ENCODE peak calls at places on chromosomes 12 and 14, in six cellular contexts. Y is tibial nerve, H is endothelial cell of umbilical vein, D is astrocyte, K is suprapubic skin, L is testis. J is an unnamed sample.

GRCh38 chr14:105532735-105533141 is 6.4 kb downstream of the TMEM121 start:
- DNase-seq in Y (no peak), L (no peak), K (no peak), D (no peak), H (no peak), J (peak; percentile 8)

GRCh38 chr12:6981152-6982052 is 10.7 kb downstream of the EMG1 start:
- DNase-seq in D (no peak), K (no peak), H (no peak), Y (no peak), L (no peak), J (no peak)

GRCh38 chr12:130929363-130929762 is 24.3 kb upstream of the ADGRD1 start:
- DNase-seq in Y (no peak), K (no peak), L (no peak), D (no peak), H (no peak), J (no peak)

GRCh38 chr12:41604830-41605229 is 416.7 kb downstream of the PDZRN4 start:
- DNase-seq in K (no peak), H (no peak), L (no peak), D (peak; percentile 49), Y (no peak), J (no peak)

GRCh38 chr12:99055294-99055693 is 410.2 kb downstream of the APAF1 start:
- DNase-seq in K (no peak), Y (no peak), H (no peak), L (no peak), D (no peak), J (no peak)

GRCh38 chr14:25050494-25051170 is 685 bp upstream of the STXBP6 start:
- DNase-seq in D (peak; percentile 83), K (no peak), Y (no peak), H (peak; percentile 21), L (no peak), J (peak; percentile 2)

GRCh38 chr12:90280033-90280432 is 571.4 kb upstream of the ATP2B1 start:
- DNase-seq in Y (no peak), L (no peak), K (no peak), H (no peak), D (peak; percentile 10), J (peak; percentile 43)

GRCh38 chr12:28328967-28329366 is 138.7 kb downstream of the CCDC91 start:
- DNase-seq in Y (no peak), H (no peak), K (no peak), D (no peak), L (no peak), J (no peak)

GRCh38 chr12:59491877-59492276 is 104.0 kb upstream of the SLC16A7 start:
- DNase-seq in Y (no peak), D (no peak), K (no peak), H (no peak), L (no peak), J (no peak)

GRCh38 chr12:58413794-58414193 is 472.4 kb downstream of the ATP23 start:
- DNase-seq in K (no peak), H (peak; percentile 82), L (no peak), D (peak; percentile 80), Y (no peak), J (peak; percentile 82)

GRCh38 chr12:118374909-118375308 is 1.4 kb upstream of the SUDS3 start:
- DNase-seq in Y (no peak), D (no peak), L (no peak), K (no peak), H (no peak), J (no peak)

GRCh38 chr12:124078800-124079199 is 105.8 kb downstream of the ZNF664 start:
- DNase-seq in K (no peak), D (no peak), H (no peak), Y (no peak), L (no peak), J (no peak)

GRCh38 chr14:29734732-29735131 is 192.9 kb downstream of the PRKD1 start:
- DNase-seq in D (no peak), K (no peak), H (no peak), Y (no peak), L (no peak), J (no peak)

GRCh38 chr12:108826115-108826806 is 31.1 kb downstream of the SSH1 start:
- DNase-seq in L (peak; percentile 78), K (no peak), Y (peak; percentile 62), D (peak; percentile 98), H (peak; percentile 98), J (peak; percentile 96)

GRCh38 chr12:48910196-48910595 is 15.1 kb downstream of the FKBP11 start:
- DNase-seq in K (no peak), D (no peak), L (no peak), H (no peak), Y (no peak), J (no peak)

GRCh38 chr14:103501921-103502669 is 20.5 kb downstream of the CKB start:
- DNase-seq in D (no peak), H (no peak), K (peak; percentile 29), L (no peak), Y (no peak), J (no peak)

GRCh38 chr12:93819048-93819491 is 141.9 kb downstream of the CRADD start:
- DNase-seq in L (peak; percentile 64), Y (peak; percentile 54), H (no peak), K (no peak), D (peak; percentile 89), J (no peak)

GRCh38 chr14:104886690-104887622 is 21.9 kb downstream of the CEP170B start:
- DNase-seq in Y (no peak), H (no peak), L (no peak), K (no peak), D (no peak), J (no peak)

GRCh38 chr12:46377678-46378077 is 5.1 kb upstream of the SLC38A2 start:
- DNase-seq in L (no peak), D (no peak), Y (no peak), K (no peak), H (no peak), J (peak; percentile 59)

GRCh38 chr14:33026850-33027420 is 88.3 kb downstream of the NPAS3 start:
- DNase-seq in Y (no peak), K (no peak), D (peak; percentile 69), H (no peak), L (no peak), J (no peak)

GRCh38 chr14:22558221-22558913 is 30.7 kb downstream of the DAD1 start:
- DNase-seq in L (peak; percentile 68), H (no peak), D (no peak), K (no peak), Y (no peak), J (no peak)
- TF ChIP-seq CTCF in L (no peak), H (peak; percentile 33), D (no peak), K (no peak), Y (peak; percentile 8), J (peak; percentile 54)

GRCh38 chr12:112800183-112800582 is 8.6 kb downstream of the RPH3A start:
- DNase-seq in H (no peak), Y (no peak), D (no peak), K (no peak), L (no peak), J (no peak)
- H3K27me3 ChIP-seq in H (no peaks in the 10 kb centered on the region), Y (no peaks in the 10 kb centered on the region), D (peaks cover 3% of the 10 kb centered on the region), K (peaks cover 48% of the 10 kb centered on the region), L (no peaks in the 10 kb centered on the region), J (no peaks in the 10 kb centered on the region)

DNA sequence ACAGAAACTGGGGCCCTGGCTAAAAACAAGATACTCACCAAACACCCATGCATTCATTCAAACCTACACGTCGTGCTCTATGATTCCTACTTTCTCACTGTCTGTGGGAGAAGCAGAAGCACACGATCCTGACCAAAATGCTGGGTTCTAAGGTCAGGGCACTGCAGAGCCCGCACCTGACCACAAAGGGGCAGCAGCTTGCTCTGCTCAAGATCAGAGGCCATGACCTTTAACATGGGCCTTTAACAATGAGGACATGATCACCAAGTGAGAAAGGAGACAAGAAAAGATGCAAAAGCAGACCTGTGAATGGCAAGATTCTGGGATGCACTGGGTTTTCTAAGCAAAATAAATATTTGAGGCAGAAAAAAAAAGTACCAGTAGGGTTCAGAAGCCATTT is 40.1 kb upstream of the VPS33A start:
- DNase-seq in K (no peak), H (no peak), Y (no peak), L (no peak), D (no peak), J (no peak)
- TF ChIP-seq CTCF in K (no peak), H (no peak), Y (no peak), L (no peak), D (no peak), J (no peak)

GRCh38 chr12:2495452-2496112 is 299.2 kb upstream of the FKBP4 start:
- DNase-seq in Y (no peak), D (no peak), K (no peak), L (no peak), H (no peak), J (no peak)
- H3K27me3 ChIP-seq in Y (no peaks in the 10 kb centered on the region), D (peaks cover 8% of the 10 kb centered on the region), K (no peaks in the 10 kb centered on the region), L (no peaks in the 10 kb centered on the region), H (no peaks in the 10 kb centered on the region), J (peaks cover 4% of the 10 kb centered on the region)

GRCh38 chr12:132478845-132479244 is 11.1 kb upstream of the FBRSL1 start:
- DNase-seq in L (no peak), K (no peak), Y (no peak), D (no peak), H (no peak), J (no peak)
- TF ChIP-seq CTCF in L (no peak), K (no peak), Y (no peak), D (no peak), H (no peak), J (peak; percentile 45)

DNA sequence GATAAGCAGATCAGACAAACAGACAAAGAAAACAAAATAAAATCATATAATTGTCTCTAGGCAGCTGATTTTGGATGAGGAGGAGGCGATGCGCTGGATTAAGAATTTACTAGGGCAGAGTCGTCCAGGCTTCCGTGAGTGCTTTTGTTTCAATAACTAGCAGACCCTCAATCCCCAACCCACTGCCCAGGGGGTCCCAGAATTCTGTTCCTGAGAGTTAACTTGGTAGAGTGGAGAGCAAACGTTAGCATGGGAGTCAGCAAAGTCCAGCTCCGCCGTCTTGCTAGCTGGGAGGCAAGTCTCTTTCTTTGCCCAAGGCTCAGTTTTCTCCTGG is 95.5 kb upstream of the TBX5 start:
- DNase-seq in K (no peak), L (no peak), H (no peak), Y (no peak), D (no peak), J (no peak)
- H3K27me3 ChIP-seq in K (peaks cover 78% of the 10 kb centered on the region), L (no peaks in the 10 kb centered on the region), H (no peaks in the 10 kb centered on the region), Y (no peaks in the 10 kb centered on the region), D (peaks cover 7% of the 10 kb centered on the region), J (no peaks in the 10 kb centered on the region)

GRCh38 chr12:39145175-39145999 is 240.0 kb upstream of the CPNE8 start:
- DNase-seq in L (peak; percentile 46), Y (peak; percentile 16), K (no peak), D (no peak), H (no peak), J (no peak)
- TF ChIP-seq CTCF in L (peak; percentile 41), Y (peak; percentile 75), K (no peak), D (peak; percentile 31), H (no peak), J (peak; percentile 63)

GRCh38 chr12:50711018-50711527 is 52.8 kb upstream of the ATF1 start:
- DNase-seq in Y (no peak), H (no peak), K (no peak), D (no peak), L (no peak), J (no peak)
- H3K27me3 ChIP-seq in Y (no peaks in the 10 kb centered on the region), H (no peaks in the 10 kb centered on the region), K (no peaks in the 10 kb centered on the region), D (no peaks in the 10 kb centered on the region), L (no peaks in the 10 kb centered on the region), J (no peaks in the 10 kb centered on the region)

GRCh38 chr12:102883204-102883799 is 33.7 kb downstream of the PAH start:
- DNase-seq in H (no peak), Y (peak; percentile 63), K (no peak), L (peak; percentile 82), D (no peak), J (peak; percentile 52)
- TF ChIP-seq CTCF in H (peak; percentile 40), Y (peak; percentile 68), K (no peak), L (peak; percentile 67), D (peak; percentile 71), J (peak; percentile 78)